ENCODE peak calls at places on chromosomes 13 and 19, in nine cellular contexts. U is PC-3, D is kidney epithelial cell, C is mucosa of descending colon, K is right cardiac atrium, R is thoracic aorta, B is IMR-90, F is pancreas, N is cardiac fibroblast. T is an unnamed sample.

GRCh38 chr19:18385675-18386542 is at the start of gene GDF15:
- DNase-seq in D (no peak), R (no peak), F (peak), K (peak), C (peak), N (peak), U (peak), B (peak), T (peak)

GRCh38 chr19:623974-624373 is 9.4 kb downstream of the POLRMT start:
- DNase-seq in U (no peak), R (no peak), K (no peak), B (peak), F (no peak), N (peak), D (peak), C (no peak), T (no peak)

GRCh38 chr19:57106646-57107235 is 13.0 kb upstream of the USP29 start:
- DNase-seq in R (no peak), U (no peak), D (no peak), B (no peak), K (no peak), N (no peak), F (no peak), C (no peak), T (no peak)

GRCh38 chr13:23709521-23709920 is 139.3 kb downstream of the TNFRSF19 start:
- DNase-seq in B (peak), R (no peak), C (no peak), F (no peak), D (no peak), U (peak), N (peak), K (no peak), T (no peak)

GRCh38 chr13:48585456-48585840 is 52.6 kb upstream of the RCBTB2 start:
- DNase-seq in B (no peak), K (no peak), F (no peak), U (peak), C (no peak), D (peak), N (peak), R (no peak), T (no peak)

GRCh38 chr13:34208326-34208725 is 390.4 kb downstream of the RFC3 start:
- DNase-seq in N (no peak), R (no peak), B (peak), D (no peak), U (no peak), K (no peak), F (no peak), C (no peak), T (no peak)

GRCh38 chr19:38721977-38722773 is 22.1 kb downstream of the CAPN12 start:
- DNase-seq in B (no peak), K (peak), F (no peak), D (no peak), U (no peak), N (no peak), C (no peak), R (no peak), T (peak)

GRCh38 chr13:20610006-20610405 is 43.0 kb downstream of the IFT88 start:
- DNase-seq in K (no peak), B (peak), N (no peak), F (no peak), C (no peak), R (no peak), U (no peak), D (no peak), T (no peak)

GRCh38 chr13:103716689-103717088 is 650.5 kb upstream of the SLC10A2 start:
- DNase-seq in B (no peak), K (no peak), C (no peak), D (no peak), F (no peak), U (no peak), R (no peak), N (no peak), T (no peak)

GRCh38 chr13:59099182-59099950 is 1064.4 kb downstream of the DIAPH3 start:
- DNase-seq in C (no peak), B (peak), K (no peak), U (no peak), N (no peak), D (no peak), R (no peak), F (no peak), T (no peak)

GRCh38 chr19:10286803-10287737 is at the start of gene ICAM4:
- DNase-seq in U (no peak), D (no peak), K (peak), F (no peak), N (peak), C (peak), R (no peak), B (peak), T (peak)

GRCh38 chr13:35926859-35927530 is 204.2 kb downstream of the DCLK1 start:
- DNase-seq in U (no peak), K (no peak), R (no peak), D (no peak), C (no peak), N (peak), F (no peak), B (peak), T (no peak)

GRCh38 chr13:31413531-31413930 is 213.8 kb downstream of the B3GLCT start:
- DNase-seq in C (no peak), B (no peak), D (no peak), R (no peak), N (no peak), U (no peak), F (no peak), K (no peak), T (no peak)

GRCh38 chr19:13797870-13798269 is 2.6 kb downstream of the ZSWIM4 start:
- DNase-seq in D (no peak), N (peak), C (no peak), B (peak), U (peak), R (peak), K (peak), F (no peak), T (no peak)

GRCh38 chr13:30422056-30422914 is at the start of gene UBE2L5:
- DNase-seq in C (peak), N (peak), F (peak), R (no peak), D (no peak), B (peak), K (peak), U (peak), T (peak)

GRCh38 chr13:104750377-104750776 is 1684.2 kb upstream of the SLC10A2 start:
- DNase-seq in U (peak), D (peak), F (no peak), N (peak), R (no peak), B (no peak), C (no peak), K (no peak), T (no peak)

GRCh38 chr13:111383591-111384440 is 63.4 kb downstream of the TEX29 start:
- DNase-seq in F (no peak), K (no peak), B (no peak), U (no peak), N (no peak), D (no peak), R (no peak), C (no peak), T (no peak)
- H3K4me3 ChIP-seq in F (no peak), K (no peak), B (no peak), U (no peak), N (no peak), D (no peak), R (no peak), C (no peak), T (no peak)

GRCh38 chr19:49657493-49658138 is 8.0 kb downstream of the IRF3 start:
- DNase-seq in B (no peak), D (no peak), C (no peak), F (no peak), N (no peak), U (no peak), K (no peak), R (no peak), T (no peak)
- H3K4me3 ChIP-seq in B (no peak), D (no peak), C (no peak), F (no peak), N (no peak), U (no peak), K (no peak), R (no peak), T (no peak)

GRCh38 chr13:74741732-74742131 is 607.5 kb upstream of the KLF12 start:
- DNase-seq in B (no peak), K (no peak), U (no peak), D (no peak), C (no peak), N (no peak), F (no peak), R (no peak), T (no peak)
- H3K4me3 ChIP-seq in B (no peak), K (no peak), U (no peak), D (no peak), C (no peak), N (no peak), F (no peak), R (no peak), T (no peak)

GRCh38 chr13:60139272-60139671 is 24.5 kb downstream of the DIAPH3 start:
- DNase-seq in B (peak), U (peak), N (peak), C (no peak), D (no peak), R (no peak), F (no peak), K (no peak), T (no peak)

GRCh38 chr13:60137911-60138570 is 25.7 kb downstream of the DIAPH3 start:
- DNase-seq in B (no peak), D (no peak), F (no peak), C (no peak), N (no peak), K (no peak), U (no peak), R (no peak), T (no peak)

GRCh38 chr13:60135344-60135743 is 28.4 kb downstream of the DIAPH3 start:
- DNase-seq in R (no peak), C (no peak), F (no peak), N (no peak), B (no peak), D (no peak), K (no peak), U (no peak), T (no peak)

GRCh38 chr13:60134376-60134775 is 29.4 kb downstream of the DIAPH3 start:
- DNase-seq in K (no peak), U (no peak), B (no peak), D (no peak), F (no peak), N (peak), R (no peak), C (no peak), T (no peak)

DNA sequence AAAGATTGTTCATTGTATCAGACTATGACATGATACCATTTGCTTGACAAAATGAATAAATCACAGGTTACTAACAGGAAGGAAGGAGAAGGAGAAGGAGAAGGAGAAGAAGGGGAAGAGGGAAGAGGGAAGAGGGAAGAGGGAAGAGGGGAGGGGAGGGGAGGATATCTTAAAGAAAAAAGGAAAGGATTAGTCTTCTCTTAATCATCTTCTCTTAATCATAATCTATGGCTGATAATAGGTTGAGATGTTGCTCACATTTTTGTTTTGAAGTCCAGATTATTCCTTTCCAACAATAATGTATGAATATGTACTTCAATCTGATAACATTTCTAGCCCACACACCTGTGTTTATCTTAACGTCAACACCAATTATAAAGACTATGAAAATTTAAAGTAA is 25.1 kb downstream of the DIAPH3 start:
- DNase-seq in D (no peak), C (no peak), R (no peak), F (no peak), N (no peak), B (no peak), U (no peak), K (no peak), T (no peak)
- H3K4me3 ChIP-seq in D (no peak), C (no peak), R (no peak), F (no peak), N (no peak), B (no peak), U (no peak), K (no peak), T (no peak)

T was measured in left ventricle myocardium inferior.